ENCODE peak calls at places on chromosome 18, in four cellular contexts. G is brain microvascular endothelial cell, B is cardiac muscle cell, X is KG1. J is an unnamed sample.
A peak's percentile ranks its signal among the peaks of the same experiment; 100 is the strongest.

GRCh38 chr18:63366270-63366990 is 576 bp downstream of the KDSR start:
- DNase-seq in G (peak; percentile 62), B (peak; percentile 30), X (no peak), J (peak; percentile 5)

GRCh38 chr18:14747513-14748474 is at the start of gene ANKRD30B:
- DNase-seq in B (no peak), X (no peak), G (no peak), J (no peak)

GRCh38 chr18:56574827-56575226 is 63.6 kb downstream of the TXNL1 start:
- DNase-seq in B (no peak), G (no peak), X (no peak), J (no peak)

GRCh38 chr18:64253222-64253621 is 104.3 kb upstream of the LINC00305 start:
- DNase-seq in B (no peak), X (no peak), G (no peak), J (no peak)

GRCh38 chr18:36298113-36298701 is 694 bp downstream of the FHOD3 start:
- DNase-seq in X (no peak), G (no peak), B (peak; percentile 61), J (peak; percentile 71)

GRCh38 chr18:41618135-41618534 is 336.9 kb upstream of the PIK3C3 start:
- DNase-seq in B (no peak), G (no peak), X (no peak), J (no peak)

GRCh38 chr18:23872701-23873550 is 141.6 kb upstream of the TTC39C start:
- DNase-seq in X (no peak), B (no peak), G (no peak), J (no peak)

GRCh38 chr18:59961086-59961485 is 61.3 kb downstream of the PMAIP1 start:
- DNase-seq in X (no peak), B (no peak), G (no peak), J (no peak)

GRCh38 chr18:48927286-48928080 is 23.3 kb downstream of the SMAD7 start:
- DNase-seq in X (no peak), B (no peak), G (no peak), J (no peak)

GRCh38 chr18:11553098-11553940 is 56.1 kb upstream of the SLC35G4 start:
- DNase-seq in B (peak; percentile 65), X (peak; percentile 28), G (peak; percentile 55), J (peak; percentile 32)

GRCh38 chr18:58866261-58867232 is 1.9 kb downstream of the ZNF532 start:
- DNase-seq in X (no peak), G (no peak), B (no peak), J (no peak)

J was measured in SK-N-DZ.